ENCODE peak calls at places on chromosomes 5 and 9, in ten cellular contexts. One of them, this sample, is unnamed.

GRCh38 chr5:90408571-90409317 is 812 bp downstream of the CETN3 start:
- DNase-seq in SK-N-SH: peak; percentile 21
- DNase-seq in GM23338: peak; percentile 29
- DNase-seq in HepG2: peak; percentile 0
- DNase-seq in vagina: no peak
- DNase-seq in GM12878: peak; percentile 4
- DNase-seq in HCT116: no peak
- DNase-seq in transverse colon: no peak
- DNase-seq in sigmoid colon: no peak
- DNase-seq in upper lobe of left lung: no peak
- DNase-seq in this sample: no peak

GRCh38 chr5:11903121-11903613 is 1.1 kb downstream of the CTNND2 start:
- DNase-seq in sigmoid colon: no peak
- DNase-seq in SK-N-SH: no peak
- DNase-seq in vagina: no peak
- DNase-seq in HepG2: no peak
- DNase-seq in transverse colon: no peak
- DNase-seq in upper lobe of left lung: no peak
- DNase-seq in GM12878: no peak
- DNase-seq in HCT116: no peak
- DNase-seq in GM23338: peak; percentile 25
- DNase-seq in this sample: no peak

GRCh38 chr5:143893638-143894037 is 81.7 kb downstream of the HMHB1 start:
- DNase-seq in SK-N-SH: peak; percentile 17
- DNase-seq in GM12878: no peak
- DNase-seq in upper lobe of left lung: no peak
- DNase-seq in vagina: no peak
- DNase-seq in transverse colon: no peak
- DNase-seq in HCT116: no peak
- DNase-seq in HepG2: no peak
- DNase-seq in GM23338: no peak
- DNase-seq in sigmoid colon: no peak
- DNase-seq in this sample: no peak

GRCh38 chr9:727767-728166 is 113.7 kb upstream of the DMRT1 start:
- DNase-seq in HCT116: no peak
- DNase-seq in upper lobe of left lung: no peak
- DNase-seq in transverse colon: no peak
- DNase-seq in sigmoid colon: no peak
- DNase-seq in vagina: no peak
- DNase-seq in GM12878: no peak
- DNase-seq in HepG2: no peak
- DNase-seq in GM23338: peak; percentile 84
- DNase-seq in SK-N-SH: no peak
- DNase-seq in this sample: no peak

GRCh38 chr9:2599896-2600295 is 21.7 kb upstream of the VLDLR start:
- DNase-seq in SK-N-SH: no peak
- DNase-seq in sigmoid colon: no peak
- DNase-seq in transverse colon: no peak
- DNase-seq in upper lobe of left lung: no peak
- DNase-seq in vagina: no peak
- DNase-seq in GM12878: no peak
- DNase-seq in HCT116: no peak
- DNase-seq in HepG2: no peak
- DNase-seq in GM23338: no peak
- DNase-seq in this sample: no peak

GRCh38 chr5:90956511-90956910 is 397.9 kb downstream of the ADGRV1 start:
- DNase-seq in transverse colon: no peak
- DNase-seq in SK-N-SH: no peak
- DNase-seq in sigmoid colon: no peak
- DNase-seq in vagina: no peak
- DNase-seq in HepG2: no peak
- DNase-seq in upper lobe of left lung: no peak
- DNase-seq in HCT116: no peak
- DNase-seq in GM12878: no peak
- DNase-seq in GM23338: no peak
- DNase-seq in this sample: no peak

GRCh38 chr9:131728961-131729360 is 10.9 kb downstream of the RAPGEF1 start:
- DNase-seq in SK-N-SH: peak; percentile 51
- DNase-seq in transverse colon: peak; percentile 59
- DNase-seq in upper lobe of left lung: no peak
- DNase-seq in GM12878: no peak
- DNase-seq in sigmoid colon: no peak
- DNase-seq in vagina: no peak
- DNase-seq in GM23338: no peak
- DNase-seq in HepG2: no peak
- DNase-seq in HCT116: no peak
- DNase-seq in this sample: no peak

GRCh38 chr5:167944121-167944858 is 347.2 kb upstream of the WWC1 start:
- DNase-seq in SK-N-SH: peak; percentile 23
- DNase-seq in GM12878: no peak
- DNase-seq in GM23338: no peak
- DNase-seq in HCT116: no peak
- DNase-seq in vagina: no peak
- DNase-seq in HepG2: no peak
- DNase-seq in transverse colon: no peak
- DNase-seq in sigmoid colon: no peak
- DNase-seq in upper lobe of left lung: no peak
- DNase-seq in this sample: no peak

GRCh38 chr5:72510610-72511121 is 3.5 kb upstream of the ZNF366 start:
- DNase-seq in vagina: peak; percentile 86
- DNase-seq in upper lobe of left lung: no peak
- DNase-seq in sigmoid colon: peak; percentile 70
- DNase-seq in GM23338: no peak
- DNase-seq in GM12878: no peak
- DNase-seq in HCT116: no peak
- DNase-seq in transverse colon: no peak
- DNase-seq in SK-N-SH: no peak
- DNase-seq in HepG2: no peak
- DNase-seq in this sample: no peak

GRCh38 chr9:113625456-113625855 is 161.9 kb downstream of the RGS3 start:
- DNase-seq in SK-N-SH: no peak
- DNase-seq in upper lobe of left lung: peak; percentile 50
- DNase-seq in transverse colon: no peak
- DNase-seq in vagina: no peak
- DNase-seq in HCT116: no peak
- DNase-seq in HepG2: no peak
- DNase-seq in GM12878: no peak
- DNase-seq in GM23338: no peak
- DNase-seq in sigmoid colon: peak; percentile 57
- DNase-seq in this sample: no peak

GRCh38 chr5:179307931-179308471 is 37.3 kb downstream of the ADAMTS2 start:
- DNase-seq in transverse colon: no peak
- DNase-seq in GM12878: no peak
- DNase-seq in sigmoid colon: peak; percentile 65
- DNase-seq in vagina: no peak
- DNase-seq in SK-N-SH: no peak
- DNase-seq in upper lobe of left lung: no peak
- DNase-seq in HCT116: no peak
- DNase-seq in GM23338: no peak
- DNase-seq in HepG2: no peak
- DNase-seq in this sample: no peak

GRCh38 chr9:35845824-35846771 is 17.1 kb downstream of the TMEM8B start:
- DNase-seq in sigmoid colon: peak; percentile 60
- DNase-seq in transverse colon: no peak
- DNase-seq in vagina: no peak
- DNase-seq in upper lobe of left lung: peak; percentile 88
- DNase-seq in HCT116: no peak
- DNase-seq in GM12878: no peak
- DNase-seq in HepG2: no peak
- DNase-seq in GM23338: peak; percentile 84
- DNase-seq in SK-N-SH: no peak
- DNase-seq in this sample: no peak

GRCh38 chr5:82183828-82184227 is 94.3 kb downstream of the RPS23 start:
- DNase-seq in SK-N-SH: no peak
- DNase-seq in sigmoid colon: no peak
- DNase-seq in transverse colon: no peak
- DNase-seq in HCT116: no peak
- DNase-seq in GM12878: peak; percentile 17
- DNase-seq in HepG2: no peak
- DNase-seq in GM23338: no peak
- DNase-seq in vagina: no peak
- DNase-seq in upper lobe of left lung: no peak
- DNase-seq in this sample: no peak

GRCh38 chr5:54836959-54837534 is 148.3 kb downstream of the ESM1 start:
- DNase-seq in sigmoid colon: no peak
- DNase-seq in HepG2: no peak
- DNase-seq in vagina: no peak
- DNase-seq in transverse colon: no peak
- DNase-seq in upper lobe of left lung: no peak
- DNase-seq in HCT116: no peak
- DNase-seq in GM12878: no peak
- DNase-seq in GM23338: no peak
- DNase-seq in SK-N-SH: no peak
- DNase-seq in this sample: no peak

DNA sequence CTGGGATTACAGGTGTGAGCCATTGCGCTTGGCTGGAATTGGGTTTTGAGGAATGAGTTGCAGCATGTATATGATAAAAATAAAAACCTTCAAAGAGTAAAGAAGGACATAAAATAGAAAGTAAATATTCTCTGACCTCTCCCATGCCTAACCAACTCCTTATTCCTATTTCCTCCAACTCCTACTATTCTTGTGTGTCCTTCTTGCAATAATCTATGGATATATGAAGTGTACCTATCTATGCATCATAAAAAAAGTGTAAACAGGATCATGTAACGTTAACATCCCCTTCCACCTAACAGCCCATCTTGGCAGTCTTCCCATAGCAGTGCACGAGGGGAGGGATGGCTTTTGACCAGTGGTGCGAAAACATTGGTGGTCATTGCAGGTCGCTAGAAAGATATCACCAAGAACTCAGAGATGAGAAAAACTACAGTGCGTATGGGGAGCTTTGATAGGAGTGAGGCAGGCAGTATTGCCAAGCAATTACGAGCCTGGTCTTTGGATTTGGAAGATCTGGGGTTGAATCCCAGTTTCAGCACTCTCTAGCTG is 69.9 kb downstream of the PPARGC1B start:
- DNase-seq in vagina: no peak
- DNase-seq in GM23338: no peak
- DNase-seq in SK-N-SH: no peak
- DNase-seq in GM12878: no peak
- DNase-seq in transverse colon: no peak
- DNase-seq in HepG2: no peak
- DNase-seq in sigmoid colon: no peak
- DNase-seq in HCT116: no peak
- DNase-seq in upper lobe of left lung: no peak
- DNase-seq in this sample: no peak
- TF ChIP-seq POLR2AphosphoS5 in vagina: no peak
- TF ChIP-seq POLR2AphosphoS5 in GM23338: no peak
- TF ChIP-seq POLR2AphosphoS5 in SK-N-SH: no peak
- TF ChIP-seq POLR2AphosphoS5 in GM12878: no peak
- TF ChIP-seq POLR2AphosphoS5 in transverse colon: peak; percentile 6
- TF ChIP-seq POLR2AphosphoS5 in HepG2: no peak
- TF ChIP-seq POLR2AphosphoS5 in sigmoid colon: no peak
- TF ChIP-seq POLR2AphosphoS5 in HCT116: no peak
- TF ChIP-seq POLR2AphosphoS5 in upper lobe of left lung: no peak
- TF ChIP-seq POLR2AphosphoS5 in this sample: no peak

DNA sequence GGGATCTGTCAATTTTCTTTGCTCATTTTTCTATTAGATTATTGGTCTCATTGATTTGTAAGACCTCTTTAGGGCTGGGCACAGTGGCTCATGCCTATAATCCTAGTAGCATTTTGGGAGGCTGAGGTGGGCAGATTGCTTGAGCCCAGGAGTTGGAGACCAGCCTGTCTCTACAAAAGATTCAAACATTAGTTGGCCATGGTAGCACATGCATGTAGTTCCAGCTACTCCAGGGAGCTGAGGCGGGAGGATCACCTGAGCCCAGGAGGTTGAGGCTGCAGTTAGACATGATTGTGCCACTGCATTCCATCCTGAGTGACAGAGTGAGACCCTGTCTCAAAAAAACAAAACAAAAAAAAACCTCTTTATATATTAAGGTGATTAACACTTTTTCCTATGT is 6.4 kb upstream of the SHROOM1 start:
- DNase-seq in transverse colon: no peak
- DNase-seq in SK-N-SH: no peak
- DNase-seq in GM12878: no peak
- DNase-seq in HCT116: no peak
- DNase-seq in HepG2: no peak
- DNase-seq in GM23338: no peak
- DNase-seq in sigmoid colon: no peak
- DNase-seq in upper lobe of left lung: no peak
- DNase-seq in vagina: peak; percentile 56
- DNase-seq in this sample: no peak
- H3K27ac ChIP-seq in transverse colon: peak overlapping the region; percentile 89
- H3K27ac ChIP-seq in SK-N-SH: no peak overlapping the region
- H3K27ac ChIP-seq in GM12878: no peak overlapping the region
- H3K27ac ChIP-seq in HCT116: no peak overlapping the region
- H3K27ac ChIP-seq in HepG2: peak overlapping the region; percentile 98
- H3K27ac ChIP-seq in GM23338: no peak overlapping the region
- H3K27ac ChIP-seq in sigmoid colon: no peak overlapping the region
- H3K27ac ChIP-seq in upper lobe of left lung: no peak overlapping the region
- H3K27ac ChIP-seq in vagina: no peak overlapping the region
- H3K27ac ChIP-seq in this sample: no peak overlapping the region

GRCh38 chr5:124700930-124701458 is 45.4 kb downstream of the ZNF608 start:
- DNase-seq in HCT116: no peak
- DNase-seq in HepG2: no peak
- DNase-seq in upper lobe of left lung: no peak
- DNase-seq in transverse colon: no peak
- DNase-seq in GM23338: peak; percentile 60
- DNase-seq in GM12878: no peak
- DNase-seq in sigmoid colon: no peak
- DNase-seq in SK-N-SH: no peak
- DNase-seq in vagina: no peak
- DNase-seq in this sample: no peak
- TF ChIP-seq POLR2AphosphoS5 in HCT116: no peak
- TF ChIP-seq POLR2AphosphoS5 in HepG2: no peak
- TF ChIP-seq POLR2AphosphoS5 in upper lobe of left lung: no peak
- TF ChIP-seq POLR2AphosphoS5 in transverse colon: no peak
- TF ChIP-seq POLR2AphosphoS5 in GM23338: no peak
- TF ChIP-seq POLR2AphosphoS5 in GM12878: no peak
- TF ChIP-seq POLR2AphosphoS5 in sigmoid colon: no peak
- TF ChIP-seq POLR2AphosphoS5 in SK-N-SH: no peak
- TF ChIP-seq POLR2AphosphoS5 in vagina: no peak
- TF ChIP-seq POLR2AphosphoS5 in this sample: no peak

DNA sequence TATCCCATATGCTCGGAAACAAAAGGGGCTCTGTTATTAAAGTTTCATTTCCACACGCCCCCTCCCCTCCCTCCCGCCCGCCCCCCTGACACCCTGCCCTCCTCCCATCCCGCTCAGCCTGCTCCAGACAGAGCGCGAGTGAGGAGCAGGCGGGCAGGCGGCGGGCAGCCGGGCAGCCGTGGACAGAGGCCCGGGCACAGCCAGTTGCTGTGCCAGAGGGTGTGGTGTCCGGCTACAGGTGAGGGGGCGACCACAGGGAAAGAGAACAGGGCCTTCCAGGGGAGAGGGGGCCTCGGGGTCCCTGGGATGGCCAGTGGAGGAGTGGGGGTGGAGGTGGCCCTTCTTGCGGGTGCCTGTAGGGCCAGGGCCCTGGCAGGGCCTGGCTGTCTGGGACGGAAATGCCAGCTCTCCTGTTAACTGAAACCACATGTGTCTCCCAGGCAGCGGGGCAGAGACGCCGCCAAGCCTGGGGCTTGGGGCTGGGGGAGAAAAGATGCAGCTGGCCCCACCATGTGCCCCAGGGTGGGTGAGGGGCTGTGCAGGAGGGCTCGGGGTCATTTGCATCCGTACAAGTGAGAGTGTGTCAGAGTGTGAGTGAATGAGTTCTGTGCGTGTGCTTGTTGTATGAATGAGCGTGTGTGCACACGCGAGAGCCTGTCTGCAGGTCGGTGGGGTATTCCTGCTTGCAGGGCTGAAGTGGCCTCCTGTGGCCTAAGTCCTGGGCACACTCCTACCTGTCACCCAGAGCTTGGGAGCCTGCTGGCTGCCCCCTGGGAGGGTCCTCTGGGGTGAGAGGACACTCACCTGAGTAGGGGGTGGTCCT is 39.3 kb upstream of the SYNPO start:
- DNase-seq in HCT116: no peak
- DNase-seq in vagina: no peak
- DNase-seq in GM12878: no peak
- DNase-seq in HepG2: no peak
- DNase-seq in GM23338: no peak
- DNase-seq in SK-N-SH: peak; percentile 91
- DNase-seq in transverse colon: no peak
- DNase-seq in upper lobe of left lung: peak; percentile 68
- DNase-seq in sigmoid colon: no peak
- DNase-seq in this sample: no peak
- H3K27ac ChIP-seq in HCT116: no peak overlapping the region
- H3K27ac ChIP-seq in vagina: peak overlapping the region; percentile 6
- H3K27ac ChIP-seq in GM12878: no peak overlapping the region
- H3K27ac ChIP-seq in HepG2: no peak overlapping the region
- H3K27ac ChIP-seq in GM23338: no peak overlapping the region
- H3K27ac ChIP-seq in SK-N-SH: peak overlapping the region; percentile 85
- H3K27ac ChIP-seq in transverse colon: no peak overlapping the region
- H3K27ac ChIP-seq in upper lobe of left lung: peak overlapping the region; percentile 49
- H3K27ac ChIP-seq in sigmoid colon: peak overlapping the region; percentile 43
- H3K27ac ChIP-seq in this sample: peak overlapping the region; percentile 91